ENCODE peak calls at places on chromosomes 2 and 18, in five cellular contexts. D is lower lobe of right lung, L is spleen, Z is heart right ventricle, J is HFF-Myc. P is an unnamed sample.

GRCh38 chr2:140808816-140809215 is 1322.0 kb downstream of the LRP1B start:
- DNase-seq in D (no peak), L (no peak), Z (no peak), J (no peak), P (no peak)

GRCh38 chr2:163011035-163011434 is 172.5 kb upstream of the KCNH7 start:
- DNase-seq in D (no peak), L (no peak), Z (no peak), J (no peak), P (no peak)

GRCh38 chr2:134289225-134289624 is 35.4 kb downstream of the MGAT5 start:
- DNase-seq in D (no peak), L (peak), Z (no peak), J (no peak), P (no peak)

GRCh38 chr2:57180042-57180567 is 866.5 kb upstream of the VRK2 start:
- DNase-seq in D (no peak), L (no peak), Z (no peak), J (peak), P (peak)

GRCh38 chr2:98191880-98192279 is 104.9 kb downstream of the VWA3B start:
- DNase-seq in D (no peak), L (no peak), Z (no peak), J (no peak), P (no peak)

GRCh38 chr2:105287692-105288091 is 41.8 kb downstream of the TGFBRAP1 start:
- DNase-seq in D (no peak), L (no peak), Z (no peak), J (peak), P (peak)

GRCh38 chr2:99469394-99469793 is 20.4 kb downstream of the REV1 start:
- DNase-seq in D (no peak), L (no peak), Z (no peak), J (no peak), P (no peak)

GRCh38 chr2:48946444-48947048 is 191.0 kb upstream of the LHCGR start:
- DNase-seq in D (no peak), L (no peak), Z (no peak), J (peak), P (peak)

GRCh38 chr2:151569167-151569566 is 159.5 kb downstream of the RIF1 start:
- DNase-seq in D (no peak), L (no peak), Z (no peak), J (no peak), P (peak)

GRCh38 chr2:239465017-239466001 is 64.5 kb upstream of the HDAC4 start:
- DNase-seq in D (peak), L (peak), Z (peak), J (no peak), P (no peak)

GRCh38 chr18:52869349-52869923 is 529.4 kb downstream of the DCC start:
- DNase-seq in D (peak), L (no peak), Z (no peak), J (no peak), P (no peak)

GRCh38 chr2:113084249-113085000 is 16.7 kb downstream of the IL1F10 start:
- DNase-seq in D (no peak), L (no peak), Z (no peak), J (no peak), P (no peak)
- TF ChIP-seq CTCF in D (peak), L (peak), Z (peak), J (peak), P (peak)

GRCh38 chr2:217978536-217979150 is 24.2 kb downstream of the TNS1 start:
- DNase-seq in D (no peak), L (peak), Z (no peak), J (no peak), P (no peak)

GRCh38 chr2:217980036-217980435 is 22.8 kb downstream of the TNS1 start:
- DNase-seq in D (no peak), L (peak), Z (no peak), J (no peak), P (no peak)

GRCh38 chr2:217979151-217979811 is 23.5 kb downstream of the TNS1 start:
- DNase-seq in D (no peak), L (peak), Z (no peak), J (no peak), P (peak)

GRCh38 chr2:217976301-217976700 is 26.5 kb downstream of the TNS1 start:
- DNase-seq in D (no peak), L (peak), Z (no peak), J (no peak), P (no peak)

GRCh38 chr2:217977840-217978535 is 24.8 kb downstream of the TNS1 start:
- DNase-seq in D (no peak), L (peak), Z (no peak), J (no peak), P (no peak)
- H3K4me3 ChIP-seq in D (peak), L (peak), Z (peak), J (no peak), P (peak)

GRCh38 chr18:61379827-61380226 is 46.6 kb downstream of the CDH20 start:
- DNase-seq in D (no peak), L (no peak), Z (no peak), J (no peak), P (no peak)
- TF ChIP-seq CTCF in D (no peak), L (no peak), Z (no peak), J (no peak), P (no peak)

GRCh38 chr2:122164964-122165363 is 409.5 kb downstream of the TSN start:
- DNase-seq in D (no peak), L (peak), Z (no peak), J (no peak), P (no peak)
- H3K4me3 ChIP-seq in D (no peak), L (no peak), Z (no peak), J (no peak), P (no peak)

GRCh38 chr2:155377931-155378444 is 679.5 kb downstream of the KCNJ3 start:
- DNase-seq in D (no peak), L (no peak), Z (no peak), J (no peak), P (peak)

GRCh38 chr2:155382781-155383180 is 684.3 kb downstream of the KCNJ3 start:
- DNase-seq in D (no peak), L (no peak), Z (no peak), J (no peak), P (no peak)

GRCh38 chr2:155381446-155381845 is 683.0 kb downstream of the KCNJ3 start:
- DNase-seq in D (no peak), L (no peak), Z (no peak), J (no peak), P (no peak)

GRCh38 chr2:155372969-155373368 is 674.5 kb downstream of the KCNJ3 start:
- DNase-seq in D (no peak), L (no peak), Z (no peak), J (no peak), P (no peak)

GRCh38 chr2:155377178-155377780 is 678.8 kb downstream of the KCNJ3 start:
- DNase-seq in D (no peak), L (no peak), Z (no peak), J (no peak), P (no peak)
- TF ChIP-seq CTCF in D (peak), L (no peak), Z (peak), J (no peak), P (peak)

GRCh38 chr2:96737831-96738230 is 2.0 kb downstream of the LMAN2L start:
- DNase-seq in D (no peak), L (no peak), Z (no peak), J (no peak), P (no peak)

GRCh38 chr2:96737251-96737650 is 2.6 kb downstream of the LMAN2L start:
- DNase-seq in D (no peak), L (no peak), Z (no peak), J (no peak), P (no peak)

GRCh38 chr2:96734899-96735585 is 4.8 kb downstream of the LMAN2L start:
- DNase-seq in D (no peak), L (no peak), Z (no peak), J (no peak), P (no peak)

GRCh38 chr2:96739633-96740428 is at the start of gene LMAN2L:
- DNase-seq in D (peak), L (peak), Z (peak), J (peak), P (peak)

DNA sequence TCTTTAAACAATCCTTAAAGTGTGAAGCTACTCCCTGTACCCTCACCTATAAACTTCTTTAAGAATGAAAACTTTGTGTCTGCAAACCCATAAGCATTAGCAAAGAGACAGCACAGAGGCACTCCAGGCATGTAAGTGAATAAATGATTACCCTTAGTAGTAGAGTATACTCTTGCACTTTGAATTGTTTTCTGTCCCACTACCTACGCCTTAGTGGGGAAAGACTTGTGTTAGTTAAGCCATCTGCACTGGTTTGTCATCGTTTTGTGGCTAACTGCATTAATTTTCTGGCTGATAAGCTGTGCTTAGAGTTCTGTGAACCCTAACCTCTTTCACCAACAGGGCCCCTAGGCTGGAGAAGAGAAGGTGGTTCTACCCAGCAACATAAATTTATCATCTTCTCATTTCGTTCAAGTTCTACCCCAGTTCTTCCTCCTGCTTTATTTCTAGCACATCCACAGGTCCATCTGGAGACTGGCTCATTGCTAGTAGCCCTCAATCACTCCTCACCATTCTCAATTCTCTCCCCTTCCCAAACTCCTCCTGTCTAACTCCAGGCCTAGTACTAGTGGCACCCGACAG is 722 bp downstream of the LMAN2L start:
- DNase-seq in D (no peak), L (no peak), Z (no peak), J (no peak), P (no peak)
- H3K4me3 ChIP-seq in D (peak), L (peak), Z (peak), J (peak), P (peak)

GRCh38 chr2:80068068-80068467 is 236.5 kb downstream of the LRRTM1 start:
- DNase-seq in D (peak), L (no peak), Z (no peak), J (no peak), P (no peak)

GRCh38 chr2:80070587-80070986 is 234.0 kb downstream of the LRRTM1 start:
- DNase-seq in D (no peak), L (no peak), Z (no peak), J (no peak), P (no peak)

GRCh38 chr2:80075719-80076118 is 228.8 kb downstream of the LRRTM1 start:
- DNase-seq in D (no peak), L (no peak), Z (no peak), J (no peak), P (no peak)

GRCh38 chr2:80074321-80074720 is 230.2 kb downstream of the LRRTM1 start:
- DNase-seq in D (no peak), L (no peak), Z (no peak), J (no peak), P (no peak)

DNA sequence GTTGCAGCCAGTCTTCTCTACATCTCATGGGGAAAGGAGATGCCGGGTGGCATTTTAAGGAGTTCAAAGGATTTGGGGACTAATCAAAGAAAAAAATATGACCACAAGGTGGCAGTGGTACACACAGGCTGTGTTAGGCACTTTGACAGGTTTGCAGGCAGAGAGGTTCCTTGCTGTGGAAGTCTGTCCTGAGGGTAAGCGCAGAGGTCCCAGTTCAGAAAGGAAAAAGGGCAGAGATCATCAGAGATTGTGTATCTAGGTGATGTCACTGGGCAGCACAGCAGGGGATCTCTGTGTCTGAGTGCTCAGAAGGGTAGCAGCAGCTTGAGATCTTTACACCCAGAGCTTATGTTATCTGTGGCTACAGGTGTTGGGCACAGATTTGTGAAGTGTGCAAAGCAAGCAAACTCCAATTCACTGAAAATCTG is 231.4 kb downstream of the LRRTM1 start:
- DNase-seq in D (no peak), L (no peak), Z (no peak), J (peak), P (peak)
- TF ChIP-seq CTCF in D (peak), L (peak), Z (peak), J (peak), P (peak)

GRCh38 chr2:10722252-10722825 is 909 bp downstream of the ATP6V1C2 start:
- DNase-seq in D (no peak), L (no peak), Z (no peak), J (no peak), P (no peak)

GRCh38 chr2:10720983-10721343 is 467 bp upstream of the ATP6V1C2 start:
- DNase-seq in D (peak), L (no peak), Z (no peak), J (no peak), P (no peak)

GRCh38 chr2:10720306-10720705 is 1.1 kb upstream of the ATP6V1C2 start:
- DNase-seq in D (no peak), L (no peak), Z (no peak), J (no peak), P (no peak)

GRCh38 chr2:10717630-10718029 is 3.8 kb upstream of the ATP6V1C2 start:
- DNase-seq in D (no peak), L (peak), Z (no peak), J (peak), P (peak)

GRCh38 chr2:10721344-10722251 is at the start of gene ATP6V1C2:
- DNase-seq in D (peak), L (peak), Z (no peak), J (no peak), P (no peak)
- H3K4me3 ChIP-seq in D (peak), L (peak), Z (peak), J (peak), P (peak)

GRCh38 chr2:85773692-85774091 is 19.9 kb downstream of the ATOH8 start:
- DNase-seq in D (no peak), L (no peak), Z (no peak), J (no peak), P (no peak)

GRCh38 chr2:85772841-85773491 is 19.2 kb downstream of the ATOH8 start:
- DNase-seq in D (no peak), L (no peak), Z (peak), J (no peak), P (no peak)

GRCh38 chr2:85771486-85771885 is 17.7 kb downstream of the ATOH8 start:
- DNase-seq in D (no peak), L (no peak), Z (no peak), J (no peak), P (no peak)

GRCh38 chr2:85770786-85771409 is 17.1 kb downstream of the ATOH8 start:
- DNase-seq in D (no peak), L (no peak), Z (no peak), J (no peak), P (no peak)

GRCh38 chr2:85772019-85772745 is 18.4 kb downstream of the ATOH8 start:
- DNase-seq in D (peak), L (peak), Z (peak), J (peak), P (peak)
- TF ChIP-seq CTCF in D (peak), L (no peak), Z (no peak), J (peak), P (peak)

DNA sequence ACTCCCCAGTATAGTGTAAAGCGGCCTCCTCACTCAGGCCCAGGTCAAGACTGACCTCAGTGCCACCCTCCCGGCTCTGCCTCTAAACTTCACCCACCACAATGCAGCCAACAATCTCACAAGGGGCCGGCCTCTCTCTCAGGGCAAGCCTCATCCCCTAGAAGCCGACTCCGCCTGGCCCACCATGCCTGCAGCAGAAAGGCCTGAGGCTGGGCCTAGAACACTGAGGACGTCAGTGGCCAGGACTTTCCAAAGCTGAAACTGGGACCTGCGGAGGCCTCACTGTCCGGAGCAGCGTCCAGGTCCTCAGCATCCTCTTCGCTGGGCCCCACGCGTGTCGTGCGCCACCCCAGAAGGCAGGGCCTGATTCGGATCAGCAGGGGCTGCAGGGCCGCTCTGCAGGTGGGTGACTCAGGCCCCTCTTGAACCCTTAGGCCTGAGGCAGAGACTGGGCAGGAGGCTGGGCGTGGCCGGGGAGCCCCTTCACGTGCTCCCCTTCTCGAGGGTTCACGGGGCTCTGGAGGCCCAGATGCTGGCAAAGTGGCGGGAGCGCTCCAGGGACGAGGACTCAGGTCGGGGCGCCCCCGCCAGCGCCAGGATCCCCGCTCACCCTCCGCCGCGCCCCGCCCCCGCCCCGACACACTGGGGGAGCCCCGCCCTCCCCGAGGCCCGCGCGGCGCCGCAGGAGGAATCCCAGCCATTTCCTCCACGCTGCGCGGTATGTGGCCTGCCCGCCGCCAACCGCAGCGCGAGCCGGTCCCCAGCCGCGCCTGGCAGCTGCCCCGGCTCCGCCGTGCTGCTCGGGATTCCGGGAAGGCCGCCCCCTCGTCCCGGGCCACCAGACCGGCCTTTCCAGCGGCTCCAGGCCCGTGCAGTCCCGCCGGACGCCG is 53.1 kb downstream of the PKDCC start:
- DNase-seq in D (peak), L (peak), Z (peak), J (no peak), P (peak)
- H3K4me3 ChIP-seq in D (peak), L (peak), Z (peak), J (no peak), P (peak)